ENCODE peak calls at places on chromosomes 12 and 14, in nine cellular contexts. G is activated T-cell treated with anti-CD3 and anti-CD28 coated beads for 1 hour; E is naive thymus-derived CD4-positive, alpha-beta T cell; W is ascending aorta; K is HS-27A; P is fibroblast of villous mesenchyme; R is A549; F is heart left ventricle; S is HFFc6. N is an unnamed sample.

GRCh38 chr14:39454906-39455539 is 22.8 kb upstream of the FBXO33 start:
- DNase-seq in G (no peak), K (no peak), W (no peak), P (no peak), S (no peak), F (no peak), E (no peak), R (no peak), N (no peak)

GRCh38 chr14:31080060-31080459 is 53.9 kb upstream of the STRN3 start:
- DNase-seq in W (no peak), S (no peak), G (no peak), K (no peak), R (no peak), E (no peak), P (peak), F (no peak), N (no peak)

GRCh38 chr12:10031771-10032175 is 1.3 kb downstream of the CLEC9A start:
- DNase-seq in K (peak), P (peak), F (no peak), E (no peak), W (no peak), R (no peak), S (peak), G (no peak), N (no peak)

GRCh38 chr12:64147011-64147671 is 75.0 kb downstream of the KICS2 start:
- DNase-seq in E (no peak), W (no peak), R (no peak), S (no peak), P (no peak), G (no peak), K (no peak), F (no peak), N (no peak)

GRCh38 chr14:99185436-99186068 is 86.4 kb downstream of the BCL11B start:
- DNase-seq in R (no peak), K (no peak), E (no peak), F (no peak), P (no peak), S (no peak), G (no peak), W (no peak), N (no peak)

GRCh38 chr12:14981049-14981448 is 8.2 kb downstream of the PDE6H start:
- DNase-seq in S (no peak), P (no peak), K (no peak), W (no peak), E (no peak), R (no peak), G (no peak), F (no peak), N (no peak)

GRCh38 chr12:129753596-129753995 is 150.2 kb downstream of the TMEM132D start:
- DNase-seq in F (no peak), P (no peak), E (no peak), W (no peak), G (no peak), R (no peak), K (no peak), S (no peak), N (peak)

GRCh38 chr12:85519163-85519562 is 239.1 kb downstream of the ALX1 start:
- DNase-seq in W (no peak), G (no peak), S (no peak), K (no peak), P (no peak), F (no peak), E (no peak), R (no peak), N (no peak)

GRCh38 chr12:100608776-100609175 is 35.3 kb downstream of the GAS2L3 start:
- DNase-seq in E (no peak), W (peak), K (no peak), G (no peak), R (no peak), P (no peak), F (no peak), S (no peak), N (no peak)

GRCh38 chr12:6372403-6373003 is 2.9 kb downstream of the SCNN1A start:
- DNase-seq in W (no peak), F (no peak), G (no peak), K (peak), E (no peak), S (peak), R (peak), P (peak), N (peak)

GRCh38 chr14:75615200-75615599 is 36.8 kb downstream of the FLVCR2 start:
- DNase-seq in E (no peak), K (no peak), W (peak), R (no peak), G (no peak), P (no peak), S (no peak), F (peak), N (no peak)

GRCh38 chr12:89882051-89882450 is 173.4 kb upstream of the ATP2B1 start:
- DNase-seq in F (no peak), G (no peak), E (no peak), K (no peak), P (peak), W (no peak), S (no peak), R (no peak), N (no peak)

GRCh38 chr12:26953447-26953846 is 15.2 kb downstream of the FGFR1OP2 start:
- DNase-seq in F (no peak), S (peak), R (no peak), E (no peak), G (no peak), W (no peak), K (no peak), P (peak), N (no peak)

GRCh38 chr14:73743431-73743931 is 29.3 kb upstream of the PNMA1 start:
- DNase-seq in E (peak), S (no peak), F (peak), W (peak), P (peak), K (no peak), G (peak), R (no peak), N (no peak)

GRCh38 chr12:71746983-71747611 is 7.6 kb upstream of the RAB21 start:
- DNase-seq in S (peak), P (peak), K (no peak), W (no peak), E (peak), G (peak), F (no peak), R (peak), N (peak)

GRCh38 chr14:79730911-79731310 is 480.4 kb downstream of the DIO2 start:
- DNase-seq in G (no peak), P (no peak), E (no peak), K (no peak), W (no peak), F (no peak), S (no peak), R (no peak), N (no peak)

GRCh38 chr12:116015525-116015924 is 262.0 kb downstream of the MED13L start:
- DNase-seq in G (no peak), K (no peak), W (no peak), F (no peak), R (peak), S (peak), E (peak), P (peak), N (peak)